ENCODE peak calls at places on chromosomes 13 and 19, in four cellular contexts. X, A, W and Q are unnamed samples.

GRCh38 chr19:8352134-8352827 is 9.2 kb upstream of the KANK3 start:
- DNase-seq in W (no peak), A (no peak), X (no peak), Q (peak; percentile 46)

GRCh38 chr13:73060251-73061160 is 1.7 kb downstream of the KLF5 start:
- DNase-seq in W (peak; percentile 56), A (peak; percentile 74), X (peak; percentile 35), Q (no peak)

GRCh38 chr19:42693760-42694350 is 46.4 kb downstream of the PSG3 start:
- DNase-seq in X (no peak), A (no peak), W (no peak), Q (peak; percentile 25)

GRCh38 chr13:40124648-40125045 is 469.2 kb downstream of the COG6 start:
- DNase-seq in W (no peak), X (no peak), A (no peak), Q (no peak)

GRCh38 chr19:13699786-13700185 is 64.5 kb upstream of the MRI1 start:
- DNase-seq in X (no peak), A (no peak), W (no peak), Q (no peak)

GRCh38 chr13:110010433-110011135 is 224.2 kb upstream of the IRS2 start:
- DNase-seq in X (no peak), A (no peak), W (no peak), Q (no peak)

GRCh38 chr13:46134961-46135522 is 30.2 kb upstream of the CPB2 start:
- DNase-seq in X (peak; percentile 64), A (no peak), W (no peak), Q (peak; percentile 37)

GRCh38 chr13:114229486-114229885 is 5.2 kb upstream of the CDC16 start:
- DNase-seq in W (no peak), X (no peak), A (no peak), Q (no peak)

GRCh38 chr13:47549219-47549752 is 451.8 kb downstream of the SUCLA2 start:
- DNase-seq in A (no peak), W (no peak), X (no peak), Q (peak; percentile 21)

GRCh38 chr13:66996503-66996902 is 233.6 kb downstream of the PCDH9 start:
- DNase-seq in X (no peak), W (no peak), A (no peak), Q (no peak)

GRCh38 chr13:89380101-89380500 is 1708.9 kb downstream of the SLITRK5 start:
- DNase-seq in X (no peak), W (no peak), A (no peak), Q (no peak)

GRCh38 chr19:4064551-4065260 is 2.0 kb downstream of the ZBTB7A start:
- DNase-seq in X (no peak), W (peak; percentile 71), A (peak; percentile 93), Q (peak; percentile 93)

GRCh38 chr13:112112534-112113276 is 45.8 kb downstream of the SOX1 start:
- DNase-seq in X (no peak), A (no peak), W (no peak), Q (no peak)

GRCh38 chr13:112115403-112116091 is 48.6 kb downstream of the SOX1 start:
- DNase-seq in W (no peak), A (peak; percentile 59), X (no peak), Q (peak; percentile 56)

GRCh38 chr13:112114391-112114790 is 47.4 kb downstream of the SOX1 start:
- DNase-seq in W (no peak), A (no peak), X (no peak), Q (no peak)

GRCh38 chr13:112113851-112114250 is 46.9 kb downstream of the SOX1 start:
- DNase-seq in W (no peak), X (no peak), A (no peak), Q (no peak)

DNA sequence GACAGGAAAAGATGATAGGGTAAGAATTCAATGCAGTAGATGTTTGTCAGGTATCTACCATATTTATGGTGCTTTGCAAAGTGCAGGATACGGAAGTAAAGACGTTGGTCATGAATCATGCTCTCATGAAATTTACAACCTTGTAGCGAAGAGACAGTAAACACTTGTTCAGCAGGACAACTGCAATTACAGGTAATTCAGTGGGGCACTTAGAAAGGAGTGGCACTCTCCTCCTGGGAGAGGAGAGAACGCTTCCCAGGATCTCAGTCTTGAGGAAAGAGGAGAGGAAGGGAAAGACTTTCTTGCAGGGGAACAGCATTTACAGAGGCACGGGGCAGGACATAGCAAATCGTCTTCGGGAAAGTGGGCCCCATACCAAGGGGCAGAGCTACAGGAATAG is 46.4 kb downstream of the SOX1 start:
- DNase-seq in X (no peak), A (no peak), W (no peak), Q (no peak)
- H3K27me3 ChIP-seq in X (no peaks in the 10 kb centered on the region), A (no peaks in the 10 kb centered on the region), W (peaks cover 47% of the 10 kb centered on the region), Q (peaks cover 8% of the 10 kb centered on the region)

GRCh38 chr19:5395541-5395940 is 54.9 kb upstream of the PTPRS start:
- DNase-seq in X (no peak), A (no peak), W (no peak), Q (peak; percentile 35)

GRCh38 chr19:5395996-5396939 is 55.7 kb upstream of the PTPRS start:
- DNase-seq in X (no peak), A (no peak), W (no peak), Q (peak; percentile 62)

GRCh38 chr19:5398693-5399057 is 56.5 kb upstream of the ZNRF4 start:
- DNase-seq in A (peak; percentile 24), W (no peak), X (no peak), Q (no peak)

GRCh38 chr19:5396963-5397362 is 56.4 kb upstream of the PTPRS start:
- DNase-seq in A (no peak), W (no peak), X (no peak), Q (no peak)

DNA sequence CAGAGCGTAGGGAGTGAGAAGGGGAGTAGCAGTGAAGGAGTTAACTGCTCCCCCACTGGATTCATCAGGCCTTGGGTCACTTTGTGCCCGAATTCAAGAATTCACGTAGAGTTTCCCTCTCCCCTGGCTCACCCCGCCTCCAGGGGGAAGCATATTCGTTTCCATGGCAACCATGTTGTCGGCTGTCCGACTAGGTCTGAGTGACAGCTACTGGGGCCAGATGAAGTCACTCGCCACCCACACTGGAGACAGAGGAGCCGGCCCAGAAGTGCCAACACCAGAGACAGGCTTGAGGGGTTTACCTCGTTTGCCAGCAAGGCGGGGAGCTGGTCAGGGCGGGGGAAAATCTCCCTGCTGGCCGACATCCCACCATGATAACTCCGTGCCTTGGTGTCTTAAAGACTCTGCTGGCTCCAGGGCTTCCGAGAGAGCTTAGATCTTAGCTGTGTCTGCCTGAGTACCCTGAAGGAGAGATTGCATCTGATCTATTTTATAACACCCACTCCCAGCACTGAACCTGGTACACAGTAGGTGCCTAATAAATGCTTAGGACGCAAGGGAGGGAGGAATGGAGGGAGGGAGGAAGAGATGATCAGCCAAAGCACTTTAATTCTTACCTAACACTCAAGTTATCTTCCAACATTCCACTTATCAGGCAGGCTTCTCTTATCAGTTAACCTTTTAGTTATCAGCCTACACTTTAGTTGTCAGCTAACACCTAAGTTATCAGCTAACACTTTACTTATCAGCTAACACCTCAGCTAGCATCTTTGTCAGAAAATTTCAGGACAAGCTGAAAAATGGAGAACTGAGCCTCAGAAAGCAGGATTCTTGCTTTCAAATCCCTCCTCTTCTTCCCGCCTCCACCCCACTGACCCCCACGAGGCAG is 57.2 kb upstream of the ZNRF4 start:
- DNase-seq in X (no peak), A (no peak), W (no peak), Q (peak; percentile 92)
- H3K27me3 ChIP-seq in X (peaks cover 6% of the 10 kb centered on the region), A (peaks cover 5% of the 10 kb centered on the region), W (peaks cover 35% of the 10 kb centered on the region), Q (no peaks in the 10 kb centered on the region)

GRCh38 chr19:18612051-18612771 is 459 bp upstream of the TMEM59L start:
- DNase-seq in A (no peak), W (no peak), X (no peak), Q (peak; percentile 75)

GRCh38 chr19:18609717-18610051 is 3.0 kb upstream of the TMEM59L start:
- DNase-seq in A (no peak), X (no peak), W (no peak), Q (no peak)

GRCh38 chr19:18610245-18610555 is 2.5 kb upstream of the TMEM59L start:
- DNase-seq in W (no peak), X (no peak), A (no peak), Q (peak; percentile 75)

GRCh38 chr19:18611327-18612050 is 1.2 kb upstream of the TMEM59L start:
- DNase-seq in X (no peak), W (no peak), A (no peak), Q (peak; percentile 97)

GRCh38 chr19:18610556-18611326 is 1.9 kb upstream of the TMEM59L start:
- DNase-seq in X (no peak), W (no peak), A (no peak), Q (peak; percentile 91)
- H3K27me3 ChIP-seq in X (peaks cover 23% of the 10 kb centered on the region), W (peaks cover 81% of the 10 kb centered on the region), A (peaks cover 22% of the 10 kb centered on the region), Q (peaks cover 84% of the 10 kb centered on the region)

DNA sequence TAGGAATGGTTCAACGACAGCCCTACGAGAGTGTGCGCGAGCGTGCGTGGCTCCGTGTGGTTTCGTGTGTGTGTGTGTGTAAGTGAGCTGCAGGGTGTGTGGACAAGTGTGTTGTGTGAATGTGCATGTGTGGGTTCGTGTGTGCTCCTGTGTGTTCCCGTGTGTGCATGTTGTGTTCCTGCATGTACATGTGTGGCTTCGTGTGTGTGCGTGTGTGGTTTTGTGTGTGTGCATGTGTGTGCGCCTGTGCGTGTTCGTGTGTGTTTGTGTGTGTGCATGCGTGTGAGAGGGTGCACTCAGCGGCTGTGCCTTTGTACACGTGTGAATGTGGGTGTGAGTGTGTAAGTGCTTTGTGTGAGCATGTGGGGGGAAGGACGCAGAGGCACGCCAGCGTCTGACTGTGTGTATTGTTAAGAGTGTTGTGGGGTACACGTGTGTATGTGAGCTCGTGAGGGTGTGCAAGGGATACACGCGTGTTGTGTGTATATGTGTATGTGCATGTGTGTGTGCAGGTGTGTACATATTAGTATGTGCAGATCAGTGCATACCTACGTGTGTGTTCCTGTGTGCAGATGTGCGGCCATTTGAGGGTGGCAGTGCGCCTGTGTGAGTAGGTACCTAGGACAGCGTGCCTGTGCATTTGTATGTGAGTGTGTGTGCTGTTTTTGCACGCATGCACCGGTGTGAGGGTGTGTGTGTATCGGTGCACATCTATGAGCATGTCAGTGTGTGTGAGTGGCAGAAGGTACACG is 24.3 kb upstream of the ONECUT3 start:
- DNase-seq in A (no peak), X (no peak), W (no peak), Q (no peak)
- H3K27me3 ChIP-seq in A (no peaks in the 10 kb centered on the region), X (no peaks in the 10 kb centered on the region), W (peaks cover 52% of the 10 kb centered on the region), Q (peaks cover 29% of the 10 kb centered on the region)